ENCODE peak calls at places on chromosomes 2 and 18, in seven cellular contexts. Y is body of pancreas, L is A549, H is prostate gland, J is GM12891, N is stomach, D is adrenal gland. I is an unnamed sample.

GRCh38 chr2:115389024-115389423 is 946.6 kb downstream of the DPP10 start:
- DNase-seq in J (no peak), D (no peak), N (no peak), Y (peak; percentile 55), L (no peak), H (no peak), I (no peak)

GRCh38 chr2:189163889-189164288 is 15.7 kb downstream of the COL5A2 start:
- DNase-seq in L (no peak), Y (no peak), N (no peak), H (no peak), D (no peak), J (no peak), I (no peak)

GRCh38 chr2:118121101-118121500 is 32.8 kb downstream of the INSIG2 start:
- DNase-seq in Y (peak; percentile 46), L (no peak), J (no peak), N (peak; percentile 38), H (no peak), D (no peak), I (no peak)

GRCh38 chr2:136168605-136169210 is 50.8 kb upstream of the CXCR4 start:
- DNase-seq in H (no peak), L (no peak), J (no peak), D (no peak), N (no peak), Y (no peak), I (no peak)

GRCh38 chr18:27843783-27844415 is 333.0 kb downstream of the CDH2 start:
- DNase-seq in D (no peak), L (no peak), Y (no peak), H (no peak), J (no peak), N (no peak), I (no peak)

GRCh38 chr2:182553483-182553882 is 126.6 kb upstream of the PDE1A start:
- DNase-seq in D (no peak), L (no peak), H (no peak), Y (no peak), J (peak; percentile 6), N (no peak), I (no peak)

GRCh38 chr2:121273116-121273515 is 11.9 kb downstream of the TFCP2L1 start:
- DNase-seq in N (no peak), H (no peak), Y (no peak), D (no peak), L (no peak), J (no peak), I (no peak)

GRCh38 chr2:12597555-12597954 is 119.2 kb upstream of the TRIB2 start:
- DNase-seq in D (no peak), H (no peak), Y (no peak), L (no peak), N (no peak), J (no peak), I (no peak)

GRCh38 chr2:8750221-8750620 is 68.4 kb downstream of the ID2 start:
- DNase-seq in Y (no peak), J (no peak), D (no peak), N (no peak), H (no peak), L (no peak), I (no peak)

GRCh38 chr2:153622285-153622684 is 143.7 kb upstream of the RPRM start:
- DNase-seq in L (no peak), N (no peak), H (no peak), Y (no peak), J (no peak), D (no peak), I (no peak)

GRCh38 chr2:166651080-166651675 is 157.1 kb upstream of the SCN7A start:
- DNase-seq in H (no peak), J (no peak), D (no peak), L (no peak), Y (no peak), N (no peak), I (no peak)

GRCh38 chr2:8608411-8608954 is 73.4 kb upstream of the ID2 start:
- DNase-seq in H (no peak), J (no peak), N (no peak), L (no peak), D (no peak), Y (no peak), I (no peak)

GRCh38 chr2:7685342-7686015 is 768.3 kb downstream of the RNF144A start:
- DNase-seq in H (no peak), L (no peak), Y (no peak), N (no peak), J (no peak), D (no peak), I (no peak)

GRCh38 chr2:132937629-132938028 is 267.6 kb upstream of the LYPD1 start:
- DNase-seq in N (no peak), J (no peak), D (no peak), Y (no peak), L (no peak), H (no peak), I (no peak)

GRCh38 chr2:18740428-18740827 is 151.1 kb upstream of the NT5C1B start:
- DNase-seq in N (no peak), D (no peak), J (no peak), L (no peak), Y (no peak), H (no peak), I (no peak)

GRCh38 chr2:217832115-217832514 is 170.7 kb downstream of the TNS1 start:
- DNase-seq in L (no peak), J (no peak), N (no peak), D (peak; percentile 81), Y (peak; percentile 43), H (no peak), I (no peak)
- TF ChIP-seq POLR2A in L (no peak), J (no peak), N (no peak), D (no peak), Y (no peak), H (no peak), I (no peak)

DNA sequence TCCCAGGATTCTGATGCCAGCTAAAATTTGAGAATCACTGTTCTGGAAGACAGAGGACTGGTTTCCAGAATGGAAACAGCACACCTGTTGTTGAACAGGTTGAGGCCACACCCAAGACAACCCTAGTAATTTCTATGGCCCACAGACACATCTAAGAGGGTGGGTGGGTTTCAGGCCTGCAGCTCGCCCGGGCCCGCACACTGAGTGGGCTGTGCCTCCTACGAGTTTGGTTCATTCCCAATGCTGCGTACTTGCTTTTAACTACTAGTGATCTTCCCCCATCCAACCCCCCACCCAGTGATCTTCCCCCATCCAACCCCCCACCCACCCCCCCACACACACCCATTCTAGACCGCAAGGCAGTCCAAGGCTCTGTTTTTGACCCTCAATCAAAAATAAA is 1.3 kb upstream of the NFU1 start:
- DNase-seq in H (no peak), J (no peak), N (no peak), D (no peak), Y (no peak), L (no peak), I (no peak)
- TF ChIP-seq POLR2A in H (no peak), J (no peak), N (no peak), D (no peak), Y (no peak), L (no peak), I (no peak)

DNA sequence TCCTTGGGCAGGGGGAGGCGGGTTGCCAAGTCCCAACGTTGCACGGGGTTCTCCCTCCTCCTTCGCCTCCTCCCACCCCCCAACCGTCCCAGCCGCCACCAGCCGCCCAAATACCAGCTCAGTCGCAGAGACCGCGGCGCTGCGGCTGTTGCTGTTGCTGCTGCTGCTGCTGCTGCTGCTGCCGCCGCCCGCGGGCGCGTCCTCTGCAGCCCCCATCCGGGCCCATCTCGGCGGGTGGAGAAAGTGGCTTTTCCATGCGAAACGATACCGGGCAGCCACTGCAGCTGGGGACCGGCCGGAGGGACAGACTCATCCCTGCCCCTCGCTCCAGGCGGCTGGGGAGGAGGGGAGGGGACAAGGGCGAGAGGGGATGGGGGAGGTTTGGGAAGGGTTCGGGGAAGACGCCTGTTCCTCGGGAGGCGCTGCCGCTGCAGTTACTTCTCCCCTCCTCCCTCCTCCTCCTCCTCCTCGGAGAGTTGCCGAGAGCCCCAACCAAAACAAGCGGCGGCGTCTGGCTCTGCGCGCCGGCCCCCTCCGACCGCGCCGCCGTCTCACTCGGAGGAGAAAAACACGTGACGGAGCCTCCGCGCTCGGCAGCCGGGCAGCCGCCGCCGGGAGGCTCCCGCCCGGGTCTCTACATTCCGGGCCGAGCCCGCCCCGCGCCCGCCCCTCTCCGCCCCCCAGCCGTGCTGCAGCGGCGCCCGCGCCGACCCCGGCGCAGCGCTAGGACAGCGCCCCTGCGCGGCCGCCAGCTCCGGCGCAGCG is at the start of gene IRS1:
- DNase-seq in H (peak; percentile 70), Y (peak; percentile 73), L (no peak), N (peak; percentile 75), D (peak; percentile 77), J (peak; percentile 50), I (peak; percentile 77)
- TF ChIP-seq POLR2A in H (peak; percentile 46), Y (peak; percentile 68), L (peak; percentile 54), N (no peak), D (peak; percentile 77), J (no peak), I (peak; percentile 35)

GRCh38 chr2:190809139-190809764 is 71.4 kb upstream of the GLS start:
- DNase-seq in L (no peak), Y (no peak), J (no peak), N (no peak), D (no peak), H (no peak), I (no peak)
- TF ChIP-seq POLR2A in L (no peak), Y (no peak), J (no peak), N (no peak), D (no peak), H (no peak), I (no peak)

DNA sequence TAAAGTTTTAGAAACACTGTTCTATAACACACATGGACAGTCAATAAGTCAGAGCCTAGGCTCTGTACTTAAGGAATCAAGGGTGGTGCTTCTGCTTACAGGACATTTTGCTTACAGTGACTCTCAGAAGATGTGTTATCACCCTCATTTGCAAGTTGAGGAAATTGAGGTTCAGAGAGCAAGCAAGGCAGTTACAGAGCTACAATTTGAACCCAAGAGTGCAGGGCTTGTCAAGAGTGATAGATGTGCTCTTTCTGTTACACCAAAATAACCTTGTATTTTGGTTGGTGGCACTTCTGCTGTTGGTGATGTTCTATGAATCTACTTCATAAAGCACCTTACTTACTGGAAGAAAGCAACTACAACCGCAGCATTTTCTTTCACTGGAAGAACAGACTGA is 170.2 kb downstream of the THADA start:
- DNase-seq in L (no peak), H (no peak), N (no peak), D (no peak), J (no peak), Y (no peak), I (no peak)
- TF ChIP-seq POLR2A in L (no peak), H (no peak), N (no peak), D (no peak), J (no peak), Y (no peak), I (no peak)

GRCh38 chr2:196510246-196510645 is 129.3 kb upstream of the CCDC150 start:
- DNase-seq in L (no peak), D (no peak), H (no peak), J (no peak), Y (no peak), N (no peak), I (no peak)
- TF ChIP-seq POLR2A in L (no peak), D (no peak), H (no peak), J (no peak), Y (no peak), N (no peak), I (no peak)

DNA sequence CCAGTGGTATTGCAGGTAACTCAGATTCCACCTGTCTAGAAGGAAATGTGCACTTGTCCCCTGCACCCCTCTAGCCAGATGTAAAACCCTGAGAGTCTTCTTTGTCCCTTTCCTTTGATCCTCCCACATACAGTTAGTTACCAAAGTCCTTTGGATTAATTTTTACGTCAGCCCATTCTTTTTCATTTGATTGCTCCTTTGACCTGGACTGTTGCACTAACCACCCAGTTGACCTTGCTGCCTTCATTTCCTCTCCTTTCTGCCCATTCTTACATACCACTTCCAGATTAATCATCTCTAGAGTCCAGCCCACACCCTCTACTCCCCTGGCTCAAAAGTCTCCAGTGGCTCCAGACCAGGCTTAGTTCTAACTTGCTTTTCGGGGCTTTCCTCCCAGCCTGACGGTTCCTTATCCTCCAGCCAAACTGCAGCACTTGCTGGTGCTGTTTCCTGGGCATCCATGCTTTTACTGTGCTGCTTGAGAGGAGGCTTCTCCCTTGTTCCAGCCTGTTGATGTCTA is 99.3 kb downstream of the SPTBN1 start:
- DNase-seq in D (no peak), J (no peak), Y (no peak), H (no peak), L (no peak), N (no peak), I (no peak)
- TF ChIP-seq POLR2A in D (no peak), J (no peak), Y (no peak), H (no peak), L (no peak), N (no peak), I (no peak)